ENCODE peak calls at places on chromosomes 5 and 9, in eight cellular contexts. O, E, Q, I, S, D, J and L are unnamed samples.

GRCh38 chr9:134855900-134856377 is 24.7 kb upstream of the FCN2 start:
- DNase-seq in O (no peak), E (no peak), Q (no peak), I (no peak), S (no peak), D (no peak), J (no peak), L (no peak)

GRCh38 chr5:73197637-73198257 is 24.8 kb downstream of the TMEM174 start:
- DNase-seq in O (no peak), E (no peak), Q (no peak), I (no peak), S (no peak), D (no peak), J (no peak), L (no peak)

GRCh38 chr5:56612759-56613158 is 202.6 kb upstream of the MAP3K1 start:
- DNase-seq in O (no peak), E (no peak), Q (no peak), I (no peak), S (no peak), D (no peak), J (no peak), L (no peak)

GRCh38 chr5:141529002-141529401 is 40.1 kb downstream of the PCDHGC5 start:
- DNase-seq in O (no peak), E (peak), Q (no peak), I (no peak), S (peak), D (peak), J (no peak), L (peak)

GRCh38 chr5:136032564-136032963 is 3.8 kb downstream of the TGFBI start:
- DNase-seq in O (no peak), E (peak), Q (peak), I (no peak), S (no peak), D (no peak), J (no peak), L (peak)

GRCh38 chr5:105767265-105767664 is 1903.5 kb downstream of the EFNA5 start:
- DNase-seq in O (peak), E (no peak), Q (no peak), I (no peak), S (no peak), D (no peak), J (no peak), L (no peak)

GRCh38 chr5:132019857-132020555 is 8.5 kb upstream of the ACSL6 start:
- DNase-seq in O (no peak), E (no peak), Q (peak), I (peak), S (peak), D (no peak), J (peak), L (no peak)

GRCh38 chr5:104456122-104456521 is 893.5 kb upstream of the NUDT12 start:
- DNase-seq in O (no peak), E (no peak), Q (no peak), I (no peak), S (no peak), D (no peak), J (no peak), L (no peak)

GRCh38 chr9:4415281-4415680 is 75.0 kb upstream of the SLC1A1 start:
- DNase-seq in O (no peak), E (no peak), Q (no peak), I (no peak), S (no peak), D (no peak), J (no peak), L (no peak)

GRCh38 chr9:30673132-30673531 is 1711.3 kb upstream of the ACO1 start:
- DNase-seq in O (no peak), E (no peak), Q (no peak), I (no peak), S (no peak), D (peak), J (no peak), L (peak)

GRCh38 chr5:176803943-176804498 is 6.3 kb upstream of the UNC5A start:
- DNase-seq in O (peak), E (peak), Q (no peak), I (no peak), S (no peak), D (peak), J (no peak), L (peak)

GRCh38 chr9:18385676-18386075 is 88.3 kb upstream of the ADAMTSL1 start:
- DNase-seq in O (no peak), E (peak), Q (no peak), I (no peak), S (no peak), D (no peak), J (no peak), L (no peak)

GRCh38 chr5:79990205-79990597 is 861 bp downstream of the MTX3 start:
- DNase-seq in O (no peak), E (peak), Q (no peak), I (no peak), S (no peak), D (no peak), J (peak), L (peak)

GRCh38 chr9:4148215-4148561 is 151.7 kb downstream of the GLIS3 start:
- DNase-seq in O (no peak), E (no peak), Q (no peak), I (no peak), S (no peak), D (no peak), J (no peak), L (no peak)

GRCh38 chr9:37776328-37776727 is 8.5 kb downstream of the EXOSC3 start:
- DNase-seq in O (no peak), E (peak), Q (no peak), I (no peak), S (no peak), D (peak), J (no peak), L (peak)

GRCh38 chr9:108687360-108687981 is 168.3 kb downstream of the ACTL7B start:
- DNase-seq in O (no peak), E (peak), Q (no peak), I (no peak), S (no peak), D (peak), J (no peak), L (no peak)

GRCh38 chr5:124773291-124774001 is 27.0 kb upstream of the ZNF608 start:
- DNase-seq in O (peak), E (no peak), Q (no peak), I (no peak), S (no peak), D (no peak), J (no peak), L (no peak)

GRCh38 chr5:67100301-67100700 is 96.3 kb downstream of the CD180 start:
- DNase-seq in O (no peak), E (no peak), Q (no peak), I (no peak), S (no peak), D (no peak), J (no peak), L (no peak)

GRCh38 chr9:2787065-2787464 is 56.8 kb downstream of the PUM3 start:
- DNase-seq in O (no peak), E (peak), Q (no peak), I (no peak), S (no peak), D (peak), J (no peak), L (peak)

GRCh38 chr5:122300968-122301367 is 11.1 kb upstream of the SNCAIP start:
- DNase-seq in O (no peak), E (no peak), Q (no peak), I (no peak), S (no peak), D (no peak), J (no peak), L (no peak)

GRCh38 chr9:134339183-134339806 is 13.0 kb downstream of the RXRA start:
- DNase-seq in O (peak), E (peak), Q (no peak), I (no peak), S (no peak), D (no peak), J (no peak), L (no peak)

GRCh38 chr9:61670616-61671015 is 480.8 kb downstream of the SPATA31A7 start:
- DNase-seq in O (no peak), E (no peak), Q (peak), I (no peak), S (no peak), D (no peak), J (no peak), L (no peak)

GRCh38 chr5:160507181-160507811 is 85.6 kb downstream of the PTTG1 start:
- DNase-seq in O (no peak), E (peak), Q (no peak), I (no peak), S (no peak), D (peak), J (no peak), L (peak)

GRCh38 chr9:114572199-114572598 is 15.4 kb upstream of the ATP6V1G1 start:
- DNase-seq in O (no peak), E (no peak), Q (no peak), I (no peak), S (no peak), D (no peak), J (no peak), L (no peak)

GRCh38 chr5:65760504-65761275 is 38.7 kb downstream of the NLN start:
- DNase-seq in O (peak), E (peak), Q (no peak), I (peak), S (no peak), D (peak), J (peak), L (peak)

GRCh38 chr9:126906086-126906485 is 8.5 kb upstream of the RALGPS1 start:
- DNase-seq in O (no peak), E (no peak), Q (no peak), I (no peak), S (no peak), D (no peak), J (no peak), L (no peak)

GRCh38 chr5:169803077-169803981 is 166.3 kb downstream of the DOCK2 start:
- DNase-seq in O (no peak), E (peak), Q (no peak), I (no peak), S (no peak), D (peak), J (no peak), L (peak)

GRCh38 chr9:109117856-109118801 is 1.6 kb downstream of the TMEM245 start:
- DNase-seq in O (peak), E (peak), Q (no peak), I (no peak), S (peak), D (peak), J (no peak), L (peak)

GRCh38 chr9:81754245-81754644 is 64.9 kb upstream of the TLE1 start:
- DNase-seq in O (no peak), E (peak), Q (no peak), I (no peak), S (no peak), D (no peak), J (no peak), L (no peak)

GRCh38 chr5:169847519-169847918 is 132.8 kb downstream of the INSYN2B start:
- DNase-seq in O (no peak), E (no peak), Q (no peak), I (no peak), S (no peak), D (no peak), J (no peak), L (no peak)

GRCh38 chr9:136599811-136600660 is 54.2 kb upstream of the NOTCH1 start:
- DNase-seq in O (no peak), E (no peak), Q (no peak), I (no peak), S (no peak), D (no peak), J (no peak), L (no peak)

GRCh38 chr5:34869256-34869655 is 30.3 kb downstream of the TTC23L start:
- DNase-seq in O (no peak), E (no peak), Q (no peak), I (no peak), S (no peak), D (no peak), J (no peak), L (no peak)

GRCh38 chr9:125241000-125241862 is at the start of gene HSPA5:
- DNase-seq in O (peak), E (peak), Q (peak), I (peak), S (peak), D (peak), J (peak), L (peak)
- H3K4me3 ChIP-seq in O (peak), E (peak), Q (peak), I (peak), S (peak), D (peak), J (peak), L (peak)

GRCh38 chr5:96176022-96176421 is 214.4 kb upstream of the ELL2 start:
- DNase-seq in O (no peak), E (no peak), Q (no peak), I (no peak), S (no peak), D (no peak), J (no peak), L (peak)

GRCh38 chr5:96172436-96172835 is 210.8 kb upstream of the ELL2 start:
- DNase-seq in O (no peak), E (peak), Q (no peak), I (no peak), S (no peak), D (peak), J (no peak), L (peak)

GRCh38 chr5:96177303-96177869 is 215.7 kb upstream of the ELL2 start:
- DNase-seq in O (no peak), E (peak), Q (no peak), I (no peak), S (peak), D (peak), J (peak), L (peak)

GRCh38 chr5:96180684-96181083 is 219.0 kb upstream of the ELL2 start:
- DNase-seq in O (peak), E (no peak), Q (no peak), I (no peak), S (no peak), D (no peak), J (no peak), L (no peak)

DNA sequence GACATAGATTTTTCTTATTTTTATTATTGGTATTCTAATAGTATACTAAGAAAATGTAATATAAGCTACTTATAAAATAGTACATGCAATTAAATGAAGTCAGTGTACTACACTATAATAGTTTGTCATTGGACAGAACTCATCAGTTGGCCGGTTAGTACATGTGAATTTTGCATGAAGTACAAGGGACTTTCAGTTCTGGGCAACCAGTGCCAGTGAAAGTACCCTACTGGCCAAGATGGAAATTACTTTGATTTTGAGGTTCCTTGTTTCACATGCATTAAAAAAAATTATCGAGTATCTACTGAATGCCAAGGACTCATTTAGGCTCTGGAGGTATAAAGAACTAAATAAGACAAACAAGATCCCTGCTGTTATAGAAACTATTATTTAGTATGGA is 213.4 kb upstream of the ELL2 start:
- DNase-seq in O (peak), E (no peak), Q (no peak), I (no peak), S (no peak), D (no peak), J (no peak), L (no peak)
- TF ChIP-seq CTCF in O (peak), E (no peak), Q (no peak), I (peak), S (no peak), D (peak), J (peak), L (peak)

DNA sequence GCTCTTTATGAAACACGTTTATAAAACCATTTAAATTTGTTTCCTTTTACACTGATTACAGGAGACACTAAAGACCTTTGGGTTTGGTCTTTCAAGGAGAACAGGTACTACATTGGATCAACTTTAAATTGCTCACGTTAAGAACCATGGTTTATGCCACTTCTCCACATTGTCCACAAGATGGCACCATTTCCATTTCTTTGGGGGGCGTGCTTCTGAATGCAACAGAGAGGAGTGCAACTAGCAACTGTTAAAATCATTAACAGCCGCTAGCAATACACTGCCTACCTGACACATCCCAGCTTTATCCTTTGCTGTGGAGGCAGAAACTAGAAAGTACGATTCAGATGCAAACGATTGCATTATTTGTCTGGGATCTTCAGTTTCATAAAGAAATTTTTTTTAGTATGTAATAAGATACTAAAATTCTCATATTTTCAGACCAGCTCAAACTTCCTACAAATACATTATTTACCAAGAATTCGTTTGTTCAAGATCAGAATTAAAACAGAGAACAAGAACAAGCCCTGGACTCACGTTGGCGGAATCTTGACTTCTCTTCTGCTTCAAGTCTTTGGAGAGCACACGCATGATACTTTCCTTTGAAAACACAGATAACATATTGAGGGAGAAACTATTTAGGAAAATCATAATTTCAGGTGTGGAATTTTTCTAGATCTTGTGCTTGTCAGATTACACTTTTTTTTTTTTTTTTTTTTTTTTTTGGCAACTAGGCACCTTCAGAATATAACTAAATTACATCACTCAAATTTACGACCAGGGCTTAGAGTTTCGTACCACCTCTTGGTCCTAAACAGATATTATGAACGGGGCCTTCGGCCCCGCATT is 702 bp downstream of the CDC20B start:
- DNase-seq in O (peak), E (peak), Q (no peak), I (peak), S (peak), D (peak), J (peak), L (peak)
- H3K4me3 ChIP-seq in O (no peak), E (peak), Q (peak), I (peak), S (no peak), D (peak), J (peak), L (peak)

GRCh38 chr5:179327026-179327735 is 18.1 kb downstream of the ADAMTS2 start:
- DNase-seq in O (no peak), E (no peak), Q (peak), I (no peak), S (no peak), D (no peak), J (no peak), L (no peak)

GRCh38 chr5:179326176-179326997 is 18.9 kb downstream of the ADAMTS2 start:
- DNase-seq in O (no peak), E (peak), Q (peak), I (no peak), S (peak), D (peak), J (no peak), L (peak)

GRCh38 chr5:179325296-179326031 is 19.8 kb downstream of the ADAMTS2 start:
- DNase-seq in O (no peak), E (no peak), Q (peak), I (no peak), S (no peak), D (no peak), J (no peak), L (no peak)

GRCh38 chr5:179330186-179330900 is 14.9 kb downstream of the ADAMTS2 start:
- DNase-seq in O (no peak), E (no peak), Q (peak), I (no peak), S (no peak), D (no peak), J (no peak), L (no peak)

DNA sequence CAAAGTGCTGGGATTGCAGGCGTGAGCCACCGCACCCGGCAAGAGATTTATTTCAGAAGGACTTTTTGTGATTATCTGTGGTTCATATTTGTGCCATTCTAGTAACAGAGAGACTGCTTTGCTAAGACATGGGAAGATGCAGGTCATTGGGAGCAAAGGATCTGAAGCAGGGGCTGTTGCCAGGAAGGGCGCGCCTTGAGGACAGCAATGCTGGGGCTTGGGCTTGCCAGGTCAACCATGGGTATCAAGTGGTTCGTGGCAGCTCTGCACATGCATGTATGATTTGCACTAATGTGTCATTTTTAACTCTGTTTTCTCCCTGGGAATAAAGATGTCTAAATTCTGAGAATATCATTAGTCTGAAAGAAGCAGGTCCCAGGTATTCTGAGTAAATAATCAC is 17.0 kb downstream of the ADAMTS2 start:
- DNase-seq in O (no peak), E (no peak), Q (peak), I (no peak), S (no peak), D (no peak), J (no peak), L (no peak)
- TF ChIP-seq CTCF in O (no peak), E (no peak), Q (no peak), I (no peak), S (no peak), D (no peak), J (no peak), L (no peak)

GRCh38 chr5:163248856-163249255 is 188.5 kb upstream of the CCNG1 start:
- DNase-seq in O (peak), E (no peak), Q (no peak), I (no peak), S (no peak), D (peak), J (no peak), L (peak)
- H3K4me3 ChIP-seq in O (no peak), E (no peak), Q (no peak), I (no peak), S (no peak), D (no peak), J (no peak), L (no peak)

GRCh38 chr9:85483214-85483613 is 258.5 kb downstream of the AGTPBP1 start:
- DNase-seq in O (no peak), E (no peak), Q (no peak), I (no peak), S (no peak), D (peak), J (no peak), L (peak)
- TF ChIP-seq CTCF in O (no peak), E (no peak), Q (no peak), I (no peak), S (no peak), D (no peak), J (no peak), L (no peak)